ENCODE peak calls at places on chromosomes 11 and 22, in seven cellular contexts. L, N, S, E, M, J and H are unnamed samples.

GRCh38 chr22:32661737-32662586 is 139.5 kb upstream of the TIMP3 start:
- DNase-seq in L (peak; percentile 64), N (no peak), S (no peak), E (no peak), M (no peak), J (no peak), H (no peak)

GRCh38 chr11:196786-197731 is 4.2 kb downstream of the SCGB1C1 start:
- DNase-seq in L (no peak), N (no peak), S (no peak), E (no peak), M (no peak), J (no peak), H (peak; percentile 0)

GRCh38 chr11:46951864-46952263 is 15.3 kb downstream of the CSTPP1 start:
- DNase-seq in L (peak; percentile 21), N (no peak), S (no peak), E (no peak), M (no peak), J (peak; percentile 20), H (no peak)

GRCh38 chr11:19725379-19726079 is 12.9 kb downstream of the NAV2 start:
- DNase-seq in L (no peak), N (peak; percentile 32), S (no peak), E (no peak), M (no peak), J (no peak), H (peak; percentile 25)

GRCh38 chr11:1907955-1908354 is 11.5 kb upstream of the TNNT3 start:
- DNase-seq in L (no peak), N (no peak), S (no peak), E (no peak), M (no peak), J (no peak), H (no peak)

GRCh38 chr11:76380161-76380976 is 563 bp downstream of the THAP12 start:
- DNase-seq in L (peak; percentile 4), N (peak; percentile 27), S (no peak), E (peak; percentile 37), M (peak; percentile 57), J (peak; percentile 11), H (peak; percentile 34)

GRCh38 chr11:96472085-96472484 is 82.3 kb downstream of the JRKL start:
- DNase-seq in L (no peak), N (no peak), S (no peak), E (no peak), M (no peak), J (peak; percentile 25), H (no peak)

GRCh38 chr11:107859459-107860239 is 1.1 kb upstream of the SLC35F2 start:
- DNase-seq in L (no peak), N (peak; percentile 59), S (peak; percentile 62), E (peak; percentile 13), M (peak; percentile 34), J (peak; percentile 55), H (peak; percentile 35)

GRCh38 chr22:24107668-24108067 is 73.6 kb upstream of the SUSD2 start:
- DNase-seq in L (peak; percentile 24), N (no peak), S (no peak), E (no peak), M (no peak), J (peak; percentile 65), H (peak; percentile 92)

GRCh38 chr11:18671246-18671645 is 27.3 kb upstream of the TMEM86A start:
- DNase-seq in L (no peak), N (no peak), S (no peak), E (no peak), M (no peak), J (no peak), H (no peak)

GRCh38 chr22:44645083-44645482 is 56.9 kb upstream of the PRR5 start:
- DNase-seq in L (no peak), N (no peak), S (no peak), E (no peak), M (no peak), J (no peak), H (no peak)